ENCODE peak calls at places on chromosomes 2 and 18, in four cellular contexts. M is HepG2, H is GM12878, K is K562. P is an unnamed sample.

GRCh38 chr2:39772086-39772811 is 6.8 kb downstream of the THUMPD2 start:
- DNase-seq in M (no peak), H (no peak), K (no peak), P (peak)

GRCh38 chr2:37415128-37415817 is 70.8 kb downstream of the QPCT start:
- DNase-seq in H (no peak), M (no peak), K (peak), P (no peak)

GRCh38 chr2:128304330-128304714 is 14.3 kb downstream of the HS6ST1 start:
- DNase-seq in M (no peak), H (no peak), K (no peak), P (no peak)

GRCh38 chr18:48743046-48743445 is 204.2 kb downstream of the CTIF start:
- DNase-seq in H (no peak), K (no peak), M (no peak), P (no peak)

GRCh38 chr2:149573760-149574159 is 13.8 kb downstream of the MMADHC start:
- DNase-seq in K (no peak), M (no peak), H (no peak), P (no peak)

GRCh38 chr2:64950226-64951160 is 38.7 kb upstream of the SLC1A4 start:
- DNase-seq in K (no peak), H (no peak), M (no peak), P (peak)

GRCh38 chr2:149561309-149561926 is 26.2 kb downstream of the MMADHC start:
- DNase-seq in M (peak), H (no peak), K (peak), P (peak)

GRCh38 chr2:235903803-235904637 is 264.2 kb downstream of the GBX2 start:
- DNase-seq in K (no peak), M (no peak), H (no peak), P (peak)

GRCh38 chr18:75317723-75318122 is 107.1 kb downstream of the TSHZ1 start:
- DNase-seq in H (peak), K (no peak), M (no peak), P (no peak)

GRCh38 chr2:240134956-240135520 is 1.1 kb downstream of the COPS9 start:
- DNase-seq in K (no peak), M (no peak), H (no peak), P (no peak)

GRCh38 chr2:238290715-238291549 is 2.5 kb upstream of the PER2 start:
- DNase-seq in H (no peak), K (no peak), M (no peak), P (no peak)

GRCh38 chr2:216873573-216873972 is 13.7 kb upstream of the TNP1 start:
- DNase-seq in M (no peak), H (no peak), K (no peak), P (no peak)

GRCh38 chr2:230898016-230898415 is 27.0 kb downstream of the GPR55 start:
- DNase-seq in M (no peak), H (no peak), K (no peak), P (no peak)

GRCh38 chr2:177272765-177273164 is 8.2 kb upstream of the NFE2L2 start:
- DNase-seq in H (no peak), M (no peak), K (no peak), P (no peak)

GRCh38 chr18:60277855-60278480 is 94.6 kb downstream of the MC4R start:
- DNase-seq in M (no peak), K (no peak), H (no peak), P (no peak)

GRCh38 chr2:199261221-199261620 is 196.5 kb downstream of the SATB2 start:
- DNase-seq in K (no peak), M (no peak), H (no peak), P (no peak)

GRCh38 chr2:209321076-209321475 is 102.8 kb upstream of the MAP2 start:
- DNase-seq in K (no peak), H (no peak), M (no peak), P (no peak)

GRCh38 chr2:213958086-213958485 is 452.8 kb upstream of the VWC2L start:
- DNase-seq in K (no peak), M (no peak), H (no peak), P (no peak)

GRCh38 chr2:2237563-2237962 is 93.5 kb downstream of the MYT1L start:
- DNase-seq in H (no peak), M (no peak), K (no peak), P (no peak)

GRCh38 chr2:96437512-96437911 is 67.6 kb downstream of the NEURL3 start:
- DNase-seq in M (no peak), H (no peak), K (no peak), P (no peak)

GRCh38 chr2:48529189-48529588 is 765 bp upstream of the STON1 start:
- DNase-seq in K (no peak), M (no peak), H (no peak), P (peak)

GRCh38 chr2:160871096-160871495 is 289.1 kb upstream of the TANK start:
- DNase-seq in M (no peak), K (no peak), H (no peak), P (no peak)

GRCh38 chr2:187228986-187229385 is 219.1 kb downstream of the CALCRL start:
- DNase-seq in H (no peak), K (no peak), M (no peak), P (no peak)

GRCh38 chr2:188787002-188787660 is 187.0 kb upstream of the COL3A1 start:
- DNase-seq in H (no peak), K (no peak), M (no peak), P (no peak)

GRCh38 chr18:66734451-66734850 is 130.6 kb upstream of the CDH19 start:
- DNase-seq in H (no peak), K (no peak), M (no peak), P (no peak)

GRCh38 chr18:7872569-7872968 is 305.5 kb downstream of the PTPRM start:
- DNase-seq in H (no peak), M (peak), K (no peak), P (no peak)

GRCh38 chr2:237759176-237759575 is 39.4 kb upstream of the RBM44 start:
- DNase-seq in K (no peak), M (no peak), H (no peak), P (no peak)

GRCh38 chr18:35974181-35974580 is 1.7 kb downstream of the RMP24 start:
- DNase-seq in M (no peak), H (no peak), K (no peak), P (no peak)

GRCh38 chr2:222903234-222904220 is 42.7 kb downstream of the ACSL3 start:
- DNase-seq in H (no peak), M (peak), K (peak), P (peak)

GRCh38 chr2:222241054-222241453 is 57.7 kb downstream of the PAX3 start:
- DNase-seq in K (no peak), H (no peak), M (no peak), P (peak)

GRCh38 chr2:71117064-71117463 is 13.0 kb downstream of the MCEE start:
- DNase-seq in K (no peak), H (no peak), M (no peak), P (no peak)
- TF ChIP-seq JUNB in K (no peak), H (no peak), M (no peak), P (no peak)

GRCh38 chr2:26178246-26178645 is 5.4 kb downstream of the GAREM2 start:
- DNase-seq in K (no peak), M (no peak), H (no peak), P (no peak)

GRCh38 chr2:26177122-26177521 is 4.2 kb downstream of the GAREM2 start:
- DNase-seq in M (no peak), H (no peak), K (peak), P (no peak)

GRCh38 chr2:26175716-26176615 is 3.1 kb downstream of the GAREM2 start:
- DNase-seq in M (no peak), K (peak), H (no peak), P (no peak)

GRCh38 chr2:26179446-26179907 is 6.6 kb downstream of the GAREM2 start:
- DNase-seq in H (no peak), K (peak), M (no peak), P (peak)

GRCh38 chr2:26178746-26179436 is 6.0 kb downstream of the GAREM2 start:
- DNase-seq in K (peak), H (no peak), M (no peak), P (peak)
- TF ChIP-seq CREB1 in K (no peak), H (no peak), M (no peak), P (no peak)

DNA sequence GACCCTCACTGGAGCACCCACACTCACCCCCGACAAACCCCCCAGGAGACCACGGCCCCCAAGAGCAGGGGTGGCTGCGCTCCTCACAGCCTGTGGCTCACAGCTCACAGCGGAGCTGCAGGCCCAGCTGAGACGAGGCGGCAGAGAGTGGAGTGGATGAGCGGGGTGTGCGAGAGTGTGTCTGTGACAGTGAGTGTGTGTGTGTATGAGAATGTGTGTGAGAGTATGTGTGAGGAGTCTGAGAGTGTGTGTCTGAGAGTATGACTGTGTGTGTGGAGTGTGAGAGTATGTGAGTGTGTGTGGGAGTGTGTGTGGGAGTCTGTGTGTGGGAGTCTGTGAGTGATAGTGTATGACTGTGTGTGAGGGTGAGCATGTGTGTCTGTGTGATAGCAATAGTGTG is 55.3 kb upstream of the ID2 start:
- DNase-seq in K (no peak), H (no peak), M (no peak), P (no peak)
- TF ChIP-seq JUNB in K (no peak), H (no peak), M (no peak), P (no peak)

GRCh38 chr2:43220982-43221659 is 5.3 kb downstream of the ZFP36L2 start:
- DNase-seq in K (peak), M (no peak), H (no peak), P (peak)
- TF ChIP-seq CREB1 in K (no peak), M (no peak), H (no peak), P (no peak)

GRCh38 chr2:80328033-80328635 is 23.6 kb upstream of the LRRTM1 start:
- DNase-seq in M (no peak), H (no peak), K (no peak), P (no peak)

GRCh38 chr2:80326861-80327260 is 22.3 kb upstream of the LRRTM1 start:
- DNase-seq in H (no peak), K (no peak), M (no peak), P (no peak)

GRCh38 chr2:80322958-80323357 is 18.4 kb upstream of the LRRTM1 start:
- DNase-seq in H (no peak), K (no peak), M (no peak), P (peak)

GRCh38 chr2:80329491-80329890 is 24.9 kb upstream of the LRRTM1 start:
- DNase-seq in K (no peak), M (no peak), H (no peak), P (no peak)

GRCh38 chr2:80326214-80326613 is 21.7 kb upstream of the LRRTM1 start:
- DNase-seq in M (peak), H (peak), K (no peak), P (peak)
- TF ChIP-seq JUNB in M (no peak), H (no peak), K (no peak), P (no peak)

GRCh38 chr18:11994708-11995444 is 13.6 kb downstream of the IMPA2 start:
- DNase-seq in H (no peak), K (no peak), M (peak), P (peak)
- TF ChIP-seq CREB1 in H (no peak), K (no peak), M (peak), P (no peak)